ENCODE peak calls at places on chromosomes 6 and 20, in nine cellular contexts. A is upper lobe of right lung, J is fibroblast of lung, M is body of pancreas, W is tibial artery, O is endothelial cell of umbilical vein, G is MM.1S, Z is neural progenitor cell, H is H1. Q is an unnamed sample.

GRCh38 chr6:25010917-25011625 is 75.3 kb upstream of the RIPOR2 start:
- DNase-seq in A (no peak), J (peak), M (no peak), W (no peak), O (peak), G (no peak), Z (no peak), H (no peak), Q (peak)

GRCh38 chr6:26576929-26577719 is 19.6 kb upstream of the ABT1 start:
- DNase-seq in A (peak), J (peak), M (peak), W (no peak), O (peak), G (no peak), Z (peak), H (peak), Q (peak)

GRCh38 chr6:3410385-3411360 is 46.2 kb downstream of the SLC22A23 start:
- DNase-seq in A (peak), J (peak), M (peak), W (peak), O (peak), G (no peak), Z (peak), H (peak), Q (peak)

GRCh38 chr6:449486-450419 is 58.2 kb downstream of the IRF4 start:
- DNase-seq in A (no peak), J (no peak), M (no peak), W (no peak), O (no peak), G (no peak), Z (no peak), H (no peak), Q (no peak)

GRCh38 chr6:106158816-106159215 is 72.7 kb downstream of the PRDM1 start:
- DNase-seq in A (no peak), J (no peak), M (no peak), W (no peak), O (no peak), G (no peak), Z (no peak), H (no peak), Q (no peak)

GRCh38 chr20:34995192-34995591 is 39.5 kb downstream of the MYH7B start:
- DNase-seq in A (no peak), J (no peak), M (no peak), W (no peak), O (no peak), G (no peak), Z (no peak), H (no peak), Q (no peak)

GRCh38 chr6:99933129-99933528 is 60.9 kb downstream of the MCHR2 start:
- DNase-seq in A (no peak), J (peak), M (no peak), W (no peak), O (no peak), G (no peak), Z (no peak), H (no peak), Q (peak)

GRCh38 chr6:124795879-124796838 is 166.1 kb upstream of the RNF217 start:
- DNase-seq in A (no peak), J (peak), M (peak), W (no peak), O (no peak), G (peak), Z (peak), H (peak), Q (peak)

GRCh38 chr6:72216222-72217106 is 330.1 kb downstream of the RIMS1 start:
- DNase-seq in A (no peak), J (no peak), M (peak), W (no peak), O (no peak), G (no peak), Z (no peak), H (no peak), Q (no peak)

GRCh38 chr20:50731930-50732690 is 730 bp downstream of the PARD6B start:
- DNase-seq in A (no peak), J (no peak), M (peak), W (no peak), O (no peak), G (peak), Z (peak), H (no peak), Q (no peak)

GRCh38 chr6:14861491-14861943 is 384.4 kb upstream of the JARID2 start:
- DNase-seq in A (no peak), J (no peak), M (no peak), W (no peak), O (no peak), G (no peak), Z (peak), H (peak), Q (no peak)

GRCh38 chr6:155050311-155050710 is 55.2 kb downstream of the TIAM2 start:
- DNase-seq in A (no peak), J (peak), M (no peak), W (no peak), O (no peak), G (no peak), Z (no peak), H (peak), Q (peak)

GRCh38 chr6:109308018-109308492 is 74.2 kb downstream of the CD164 start:
- DNase-seq in A (no peak), J (peak), M (peak), W (peak), O (no peak), G (no peak), Z (no peak), H (no peak), Q (peak)

GRCh38 chr20:6711950-6712634 is 55.4 kb upstream of the BMP2 start:
- DNase-seq in A (peak), J (no peak), M (peak), W (peak), O (peak), G (no peak), Z (no peak), H (no peak), Q (no peak)

GRCh38 chr6:90648873-90649272 is 62.0 kb upstream of the MAP3K7 start:
- DNase-seq in A (no peak), J (no peak), M (no peak), W (no peak), O (no peak), G (no peak), Z (no peak), H (no peak), Q (no peak)

GRCh38 chr20:7207186-7207585 is 439.7 kb downstream of the BMP2 start:
- DNase-seq in A (no peak), J (no peak), M (no peak), W (no peak), O (peak), G (no peak), Z (no peak), H (no peak), Q (no peak)

GRCh38 chr6:47407295-47408281 is 70.0 kb upstream of the CD2AP start:
- DNase-seq in A (no peak), J (no peak), M (no peak), W (no peak), O (no peak), G (no peak), Z (no peak), H (no peak), Q (peak)

GRCh38 chr6:113411006-113411405 is 446.1 kb upstream of the MARCKS start:
- DNase-seq in A (no peak), J (peak), M (no peak), W (no peak), O (no peak), G (no peak), Z (no peak), H (no peak), Q (no peak)

GRCh38 chr6:164188861-164189260 is 774.3 kb downstream of the QKI start:
- DNase-seq in A (no peak), J (no peak), M (no peak), W (no peak), O (no peak), G (no peak), Z (no peak), H (no peak), Q (no peak)

GRCh38 chr6:77466055-77467028 is 3.1 kb upstream of the HTR1B start:
- DNase-seq in A (peak), J (peak), M (peak), W (no peak), O (peak), G (peak), Z (peak), H (peak), Q (peak)

GRCh38 chr20:4681971-4682370 is 39.7 kb upstream of the PRND start:
- DNase-seq in A (no peak), J (peak), M (no peak), W (no peak), O (no peak), G (no peak), Z (no peak), H (no peak), Q (no peak)

GRCh38 chr6:153130515-153131036 is 506 bp downstream of the RGS17 start:
- DNase-seq in A (peak), J (no peak), M (no peak), W (no peak), O (no peak), G (no peak), Z (no peak), H (peak), Q (no peak)

GRCh38 chr20:47543006-47543431 is 41.3 kb downstream of the NCOA3 start:
- DNase-seq in A (no peak), J (no peak), M (no peak), W (no peak), O (no peak), G (no peak), Z (peak), H (no peak), Q (peak)
- H3K27ac ChIP-seq in A (no peak), J (no peak), M (no peak), W (no peak), O (no peak), G (no peak), Z (peak), H (no peak), Q (peak)

GRCh38 chr6:63507096-63507495 is 65.2 kb upstream of the LOC128125822 start:
- DNase-seq in A (no peak), J (no peak), M (no peak), W (no peak), O (no peak), G (no peak), Z (no peak), H (no peak), Q (no peak)
- TF ChIP-seq CTCF in A (no peak), J (no peak), M (no peak), W (no peak), O (no peak), G (no peak), Z (no peak), H (no peak), Q (no peak)

GRCh38 chr20:57620274-57620990 is at the start of gene ZBP1:
- DNase-seq in A (peak), J (no peak), M (no peak), W (no peak), O (no peak), G (peak), Z (no peak), H (peak), Q (no peak)
- H3K4me3 ChIP-seq in A (peak), J (no peak), M (no peak), W (no peak), O (no peak), G (peak), Z (no peak), H (no peak), Q (no peak)

GRCh38 chr6:75481936-75482593 is 11.5 kb downstream of the FILIP1 start:
- DNase-seq in A (no peak), J (peak), M (no peak), W (peak), O (no peak), G (no peak), Z (no peak), H (no peak), Q (peak)
- H3K27ac ChIP-seq in A (no peak), J (peak), M (no peak), W (peak), O (no peak), G (no peak), Z (no peak), H (no peak), Q (no peak)

DNA sequence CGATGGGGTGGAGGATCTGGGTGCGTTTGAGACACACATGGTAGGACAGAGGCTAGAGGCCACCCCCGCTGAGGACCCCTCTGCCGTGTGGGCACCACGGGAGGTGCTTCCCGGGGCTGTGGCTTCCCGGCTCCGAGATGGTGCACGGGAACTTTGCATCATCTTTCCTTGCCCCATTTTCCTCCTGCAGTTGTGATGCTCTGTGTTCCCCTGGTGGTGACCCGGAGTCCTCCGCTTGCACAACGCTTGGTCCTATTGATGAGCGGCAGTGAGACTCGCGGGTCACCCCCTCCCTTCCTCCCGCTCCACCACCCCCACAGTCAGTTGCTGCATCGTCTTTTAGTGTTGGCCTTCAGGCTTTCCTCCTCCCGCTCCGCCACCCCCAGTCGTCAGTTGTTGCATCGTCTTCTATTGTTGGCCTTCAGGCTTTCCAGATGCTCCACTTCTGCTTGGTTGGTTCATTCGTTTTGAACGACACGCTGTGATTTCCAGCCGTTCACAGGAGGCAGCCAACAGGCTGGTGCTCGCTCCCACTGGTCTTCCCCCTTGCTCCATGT is 37.3 kb downstream of the PYGB start:
- DNase-seq in A (peak), J (no peak), M (peak), W (peak), O (no peak), G (no peak), Z (no peak), H (peak), Q (no peak)
- TF ChIP-seq CTCF in A (no peak), J (peak), M (no peak), W (no peak), O (peak), G (no peak), Z (no peak), H (peak), Q (peak)

GRCh38 chr6:43383021-43383667 is 13.7 kb upstream of the ZNF318 start:
- DNase-seq in A (no peak), J (peak), M (no peak), W (no peak), O (no peak), G (no peak), Z (no peak), H (no peak), Q (peak)
- H3K4me3 ChIP-seq in A (no peak), J (no peak), M (no peak), W (no peak), O (no peak), G (peak), Z (no peak), H (no peak), Q (no peak)

DNA sequence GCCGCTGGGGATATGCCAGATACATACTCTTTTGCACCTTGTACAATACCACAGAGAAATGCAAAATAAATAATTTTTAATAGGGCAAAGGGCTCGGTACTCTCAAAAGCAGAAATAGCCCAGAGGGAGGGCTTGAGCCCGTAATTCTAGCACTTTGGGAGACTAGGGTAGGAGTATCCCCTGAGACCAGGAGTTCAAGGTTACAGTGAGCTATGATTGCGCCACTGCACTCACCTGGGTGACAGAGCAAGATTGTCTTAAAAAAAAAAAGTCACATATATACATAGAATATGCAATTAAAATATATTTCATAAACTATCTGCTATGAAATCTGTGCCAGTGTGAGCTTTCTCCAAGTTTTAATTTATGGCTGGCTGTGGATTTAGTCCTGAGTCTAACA is 818 bp upstream of the TRMT11 start:
- DNase-seq in A (no peak), J (no peak), M (no peak), W (no peak), O (no peak), G (no peak), Z (no peak), H (no peak), Q (no peak)
- H3K27ac ChIP-seq in A (peak), J (no peak), M (peak), W (peak), O (no peak), G (no peak), Z (no peak), H (no peak), Q (no peak)

DNA sequence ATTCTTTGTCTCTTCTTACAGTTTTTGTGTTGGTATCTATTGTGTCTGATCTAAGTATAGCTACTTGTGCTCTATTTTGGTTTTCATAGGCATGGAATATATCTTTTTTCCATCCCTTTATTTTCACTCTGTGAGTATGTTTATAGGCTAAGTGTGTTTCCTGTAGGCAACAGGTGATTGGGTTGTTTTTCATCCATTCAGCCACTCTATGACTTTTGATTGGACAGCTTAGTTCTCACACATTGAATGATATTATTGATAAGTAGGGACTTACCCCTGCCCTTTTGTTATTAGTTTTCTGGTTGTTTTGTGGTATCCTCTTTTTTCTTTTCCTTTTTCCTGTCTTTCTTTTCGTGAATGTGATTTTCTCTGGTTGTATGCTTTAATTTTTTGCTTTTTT is 67.9 kb downstream of the MLIP start:
- DNase-seq in A (no peak), J (no peak), M (no peak), W (no peak), O (no peak), G (no peak), Z (no peak), H (no peak), Q (no peak)
- TF ChIP-seq CTCF in A (no peak), J (no peak), M (no peak), W (no peak), O (no peak), G (no peak), Z (no peak), H (no peak), Q (no peak)

DNA sequence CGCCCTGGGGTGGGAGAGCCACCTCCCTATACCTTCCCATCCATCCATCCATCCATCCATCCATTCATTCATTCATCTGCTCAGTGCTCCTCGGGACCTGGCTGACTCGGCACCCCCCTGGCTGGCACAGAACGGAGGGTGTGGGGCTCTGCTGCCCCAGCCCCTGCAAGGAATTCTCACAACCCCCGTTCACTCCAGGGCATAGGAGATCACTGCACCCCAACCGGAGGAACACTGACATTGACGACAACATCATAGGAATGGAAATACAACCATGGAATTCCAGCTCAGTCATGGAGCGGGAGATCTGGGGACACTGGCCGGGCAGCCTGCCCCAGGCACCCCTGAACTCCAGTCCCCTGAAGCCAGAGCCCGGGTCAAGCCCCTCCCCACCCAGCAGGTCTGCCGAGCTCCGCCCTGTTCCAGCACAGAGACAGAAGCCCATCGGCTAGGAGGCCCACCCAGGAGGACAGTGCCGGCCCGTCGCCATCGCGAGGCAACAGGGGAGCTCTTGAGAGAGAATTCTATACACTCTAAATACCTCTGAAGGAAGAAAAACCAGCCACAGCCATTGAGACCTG is 27.9 kb upstream of the MRGBP start:
- DNase-seq in A (no peak), J (no peak), M (no peak), W (no peak), O (no peak), G (no peak), Z (peak), H (no peak), Q (no peak)
- H3K4me3 ChIP-seq in A (no peak), J (no peak), M (no peak), W (no peak), O (no peak), G (no peak), Z (no peak), H (no peak), Q (no peak)

GRCh38 chr6:57303931-57304681 is 13.3 kb upstream of the PRIM2 start:
- DNase-seq in A (no peak), J (peak), M (no peak), W (no peak), O (no peak), G (no peak), Z (no peak), H (no peak), Q (no peak)
- H3K27ac ChIP-seq in A (no peak), J (peak), M (no peak), W (peak), O (no peak), G (no peak), Z (no peak), H (no peak), Q (no peak)